ENCODE peak calls at places on chromosomes 3 and 15, in four cellular contexts. T is CD4-positive, alpha-beta T cell; K is A673; Y is activated T-helper 1 cell treated with anti-CD3 and anti-CD28 coated beads, Interleukin-12 subunit alpha, Interleukin-12 subunit beta, Interleukin-2, Interleukin-4 antibody, amounts not matched to agents 30 ng/mL and 10 ng/mL and 1 ng/mL, durations not matched to agents 14 hours and 24 hours and 36 hours. S is an unnamed sample.

GRCh38 chr15:93362821-93363220 is 273.8 kb upstream of the RGMA start:
- DNase-seq in Y (no peak), K (no peak), T (no peak), S (no peak)

GRCh38 chr3:146313411-146314111 is 62.7 kb upstream of the PLSCR4 start:
- DNase-seq in K (no peak), Y (no peak), T (no peak), S (no peak)

GRCh38 chr15:101054116-101054515 is 135.0 kb downstream of the LRRK1 start:
- DNase-seq in K (no peak), T (no peak), Y (no peak), S (no peak)

GRCh38 chr3:9340450-9341009 is 22.3 kb upstream of the THUMPD3 start:
- DNase-seq in T (no peak), Y (no peak), K (no peak), S (no peak)

GRCh38 chr3:150020527-150020926 is 49.8 kb upstream of the PFN2 start:
- DNase-seq in T (no peak), Y (no peak), K (no peak), S (no peak)

GRCh38 chr15:63250312-63250965 is 27.0 kb upstream of the APH1B start:
- DNase-seq in T (no peak), K (no peak), Y (no peak), S (no peak)

GRCh38 chr3:10511809-10512494 is 6.6 kb upstream of the ATP2B2 start:
- DNase-seq in Y (no peak), K (no peak), T (no peak), S (no peak)

GRCh38 chr15:64373360-64373759 is 7.9 kb downstream of the PCLAF start:
- DNase-seq in Y (no peak), T (no peak), K (no peak), S (no peak)

GRCh38 chr3:50238549-50239026 is 2.6 kb downstream of the GNAI2 start:
- DNase-seq in Y (no peak), T (no peak), K (peak), S (no peak)

GRCh38 chr3:73772076-73772475 is 147.3 kb upstream of the PDZRN3 start:
- DNase-seq in Y (no peak), K (no peak), T (no peak), S (no peak)

GRCh38 chr3:43747641-43748040 is 56.9 kb downstream of the ABHD5 start:
- DNase-seq in T (no peak), Y (no peak), K (no peak), S (no peak)

GRCh38 chr3:57230006-57230405 is 2.5 kb downstream of the APPL1 start:
- DNase-seq in K (no peak), Y (no peak), T (no peak), S (no peak)

GRCh38 chr3:9161298-9161697 is 88.1 kb downstream of the SRGAP3 start:
- DNase-seq in T (no peak), K (no peak), Y (no peak), S (no peak)

GRCh38 chr3:74613060-74613459 is 1.4 kb downstream of the CNTN3 start:
- DNase-seq in K (no peak), Y (no peak), T (no peak), S (no peak)

GRCh38 chr3:97949110-97949485 is 23.1 kb downstream of the RIOX2 start:
- DNase-seq in T (no peak), Y (no peak), K (no peak), S (no peak)

GRCh38 chr15:43125095-43125661 is 8.2 kb upstream of the TMEM62 start:
- DNase-seq in T (no peak), K (no peak), Y (no peak), S (no peak)

GRCh38 chr3:48409291-48410201 is 20.3 kb downstream of the PLXNB1 start:
- DNase-seq in T (peak), K (no peak), Y (no peak), S (no peak)

GRCh38 chr3:70811880-70812279 is 499.4 kb upstream of the MDFIC2 start:
- DNase-seq in T (no peak), Y (no peak), K (no peak), S (no peak)